ENCODE peak calls at places on chromosomes 4 and X, in seven cellular contexts. J is transverse colon, D is HCT116, X is K562, I is vagina, C is GM12891, U is H1. Y is an unnamed sample.

GRCh38 chr4:64533637-64534036 is 124.4 kb upstream of the TECRL start:
- DNase-seq in U (no peak), X (no peak), D (no peak), I (no peak), C (no peak), J (no peak), Y (no peak)

GRCh38 chrX:78092296-78092695 is 11.8 kb upstream of the PGK1 start:
- DNase-seq in D (peak), U (no peak), X (no peak), J (no peak), C (no peak), I (no peak), Y (no peak)

GRCh38 chrX:14528629-14529287 is 578 bp upstream of the GLRA2 start:
- DNase-seq in C (peak), X (peak), U (peak), D (peak), I (no peak), J (peak), Y (no peak)

GRCh38 chr4:83905952-83906351 is 370.0 kb downstream of the GPAT3 start:
- DNase-seq in X (no peak), U (no peak), J (no peak), C (no peak), I (no peak), D (no peak), Y (no peak)

GRCh38 chrX:13341491-13342101 is 21.7 kb upstream of the ATXN3L start:
- DNase-seq in I (no peak), C (no peak), D (no peak), J (no peak), U (no peak), X (no peak), Y (no peak)

GRCh38 chrX:24298191-24298590 is 15.7 kb downstream of the SUPT20HL2 start:
- DNase-seq in J (no peak), X (no peak), C (no peak), D (no peak), I (no peak), U (no peak), Y (no peak)

GRCh38 chr4:164937576-164938270 is 39.7 kb downstream of the TRIM61 start:
- DNase-seq in J (no peak), U (no peak), D (no peak), I (no peak), X (no peak), C (no peak), Y (no peak)

GRCh38 chr4:159048166-159048886 is 54.6 kb upstream of the RAPGEF2 start:
- DNase-seq in D (no peak), I (no peak), X (peak), U (no peak), J (peak), C (no peak), Y (peak)

GRCh38 chr4:159428293-159428692 is 325.4 kb downstream of the RAPGEF2 start:
- DNase-seq in C (no peak), X (no peak), J (no peak), U (no peak), I (no peak), D (no peak), Y (no peak)

GRCh38 chr4:23333946-23334878 is 555.6 kb downstream of the PPARGC1A start:
- DNase-seq in J (no peak), X (peak), D (no peak), U (no peak), I (no peak), C (no peak), Y (no peak)

GRCh38 chr4:76762136-76763130 is 135.5 kb downstream of the SOWAHB start:
- DNase-seq in D (no peak), J (no peak), U (no peak), C (no peak), X (no peak), I (no peak), Y (no peak)

GRCh38 chr4:67721770-67722597 is 21.0 kb upstream of the UBA6 start:
- DNase-seq in J (no peak), C (no peak), X (peak), U (no peak), I (no peak), D (peak), Y (no peak)

GRCh38 chr4:136489101-136489500 is 1043.2 kb downstream of the PCDH18 start:
- DNase-seq in U (no peak), J (no peak), X (no peak), D (no peak), C (no peak), I (no peak), Y (no peak)

GRCh38 chrX:22095306-22095705 is 63.2 kb downstream of the PHEX start:
- DNase-seq in J (peak), X (no peak), C (no peak), D (no peak), U (no peak), I (peak), Y (peak)

GRCh38 chr4:152187693-152188092 is 348.2 kb downstream of the FBXW7 start:
- DNase-seq in X (no peak), I (no peak), D (no peak), C (no peak), J (no peak), U (no peak), Y (no peak)

GRCh38 chr4:62550106-62550505 is 1350.0 kb downstream of the ADGRL3 start:
- DNase-seq in J (no peak), D (no peak), I (no peak), X (no peak), U (no peak), C (no peak), Y (no peak)

GRCh38 chr4:6177587-6178197 is 22.7 kb downstream of the JAKMIP1 start:
- DNase-seq in X (peak), U (no peak), I (no peak), C (no peak), D (no peak), J (peak), Y (no peak)

GRCh38 chr4:121690001-121690400 is 6.8 kb downstream of the ANXA5 start:
- DNase-seq in J (no peak), X (no peak), C (no peak), D (no peak), U (no peak), I (no peak), Y (no peak)

GRCh38 chrX:81957900-81958545 is 756.1 kb downstream of the SH3BGRL start:
- DNase-seq in D (no peak), X (no peak), U (no peak), I (no peak), C (peak), J (no peak), Y (no peak)

GRCh38 chr4:154506253-154506652 is 14.7 kb upstream of the DCHS2 start:
- DNase-seq in D (peak), I (no peak), U (no peak), J (no peak), X (peak), C (no peak), Y (no peak)

GRCh38 chr4:74158561-74159396 is 861 bp downstream of the MTHFD2L start:
- DNase-seq in C (no peak), U (no peak), I (no peak), J (no peak), D (no peak), X (no peak), Y (no peak)

GRCh38 chr4:37625499-37625898 is 60.7 kb downstream of the RELL1 start:
- DNase-seq in J (no peak), D (no peak), X (no peak), C (no peak), I (no peak), U (no peak), Y (no peak)

GRCh38 chr4:76751612-76752343 is 146.2 kb downstream of the SOWAHB start:
- DNase-seq in C (no peak), U (no peak), D (no peak), J (no peak), I (no peak), X (no peak), Y (no peak)

GRCh38 chrX:79366888-79367749 is at the start of gene ITM2A:
- DNase-seq in U (peak), C (no peak), X (peak), D (no peak), J (peak), I (peak), Y (peak)

GRCh38 chr4:108626056-108626455 is 5.7 kb downstream of the RPL34 start:
- DNase-seq in I (no peak), X (no peak), U (no peak), J (no peak), D (no peak), C (no peak), Y (no peak)
- TF ChIP-seq POLR2AphosphoS5 in I (no peak), X (peak), U (peak), J (no peak), D (no peak), C (peak), Y (no peak)

DNA sequence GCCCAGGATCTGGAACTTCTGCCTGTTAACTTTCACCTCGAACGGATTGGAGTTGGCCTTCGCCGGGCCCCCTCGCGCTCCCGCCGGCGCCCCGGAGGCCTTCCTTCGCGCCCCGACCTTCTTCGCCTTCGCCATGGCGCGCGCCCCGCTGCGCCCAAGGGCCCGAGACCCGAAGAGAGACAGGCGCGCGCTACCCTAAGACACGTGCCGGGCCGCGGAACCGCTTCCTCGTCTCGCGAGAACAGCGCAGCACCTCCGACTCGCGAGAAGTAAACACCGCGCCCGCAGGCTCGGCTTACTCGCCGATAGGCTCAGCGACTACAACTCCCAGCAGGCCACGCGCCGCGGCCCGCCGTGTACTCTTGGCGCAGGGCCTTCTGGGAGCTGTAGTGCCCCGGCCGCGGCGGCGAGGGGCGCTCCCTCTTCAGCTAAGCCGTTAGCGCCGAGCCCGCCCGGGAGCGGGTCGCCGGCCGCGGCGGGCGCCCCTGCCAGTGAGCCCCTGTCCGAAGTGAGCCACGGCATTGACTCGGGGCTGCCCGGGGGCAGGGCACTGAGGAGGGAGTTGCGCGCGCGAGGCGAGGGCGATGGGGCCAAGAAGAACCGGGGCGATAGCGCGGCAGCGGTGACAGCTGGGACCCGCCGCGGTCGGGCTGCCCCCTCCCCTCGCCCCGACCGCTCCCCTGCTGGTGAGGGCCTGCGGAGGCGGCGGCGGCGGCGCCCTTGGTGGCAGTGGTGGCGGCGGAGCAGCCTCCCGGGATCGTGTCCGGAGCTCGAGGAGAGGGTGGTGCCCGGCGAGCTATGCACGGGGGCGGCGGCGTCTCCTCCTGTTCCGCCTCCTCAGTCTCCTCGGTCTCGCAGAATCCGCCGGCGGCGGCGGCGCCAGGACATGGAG is at the start of the genes GRK4 and NOP14:
- DNase-seq in D (peak), X (peak), J (peak), I (peak), U (peak), C (peak), Y (peak)
- TF ChIP-seq POLR2AphosphoS5 in D (peak), X (peak), J (peak), I (peak), U (no peak), C (peak), Y (peak)

GRCh38 chrX:29659911-29660310 is 555.5 kb upstream of the MAGEB2 start:
- DNase-seq in X (no peak), D (no peak), J (no peak), C (no peak), U (no peak), I (no peak), Y (no peak)

GRCh38 chrX:29662759-29663503 is 552.4 kb upstream of the MAGEB2 start:
- DNase-seq in X (no peak), D (no peak), J (no peak), I (no peak), U (no peak), C (no peak), Y (no peak)

GRCh38 chrX:29661290-29661689 is 554.1 kb upstream of the MAGEB2 start:
- DNase-seq in I (no peak), J (no peak), X (no peak), D (no peak), C (no peak), U (no peak), Y (no peak)

GRCh38 chrX:29665532-29665931 is 549.8 kb upstream of the MAGEB2 start:
- DNase-seq in C (no peak), I (no peak), D (no peak), U (no peak), X (no peak), J (no peak), Y (no peak)

GRCh38 chrX:29662101-29662500 is 553.3 kb upstream of the MAGEB2 start:
- DNase-seq in C (no peak), J (no peak), I (no peak), X (no peak), U (no peak), D (no peak), Y (no peak)
- TF ChIP-seq POLR2AphosphoS5 in C (no peak), J (no peak), I (no peak), X (no peak), U (no peak), D (no peak), Y (no peak)

GRCh38 chr4:181710143-181710542 is 533.1 kb upstream of the TENM3 start:
- DNase-seq in D (no peak), I (no peak), X (no peak), J (no peak), U (no peak), C (no peak), Y (no peak)
- TF ChIP-seq POLR2AphosphoS5 in D (no peak), I (no peak), X (no peak), J (no peak), U (no peak), C (no peak), Y (no peak)

GRCh38 chr4:79652232-79652631 is 244.2 kb upstream of the GK2 start:
- DNase-seq in I (no peak), U (no peak), D (no peak), C (no peak), X (no peak), J (no peak), Y (no peak)
- TF ChIP-seq POLR2AphosphoS5 in I (no peak), U (no peak), D (no peak), C (no peak), X (no peak), J (no peak), Y (no peak)

GRCh38 chr4:14180983-14181601 is 553.6 kb upstream of the BOD1L1 start:
- DNase-seq in D (no peak), U (no peak), J (no peak), C (no peak), I (no peak), X (no peak), Y (no peak)
- TF ChIP-seq POLR2AphosphoS5 in D (no peak), U (no peak), J (no peak), C (no peak), I (no peak), X (no peak), Y (no peak)